ENCODE peak calls at places on chromosome 6, in five cellular contexts. One of them, this sample, is unnamed.
A peak's percentile ranks its signal among the peaks of the same experiment; 100 is the strongest.

GRCh38 chr6:30844118-30844535 is 40.2 kb upstream of the DDR1 start:
- DNase-seq in activated CD8-positive, alpha-beta T cell treated with anti-CD3 and anti-CD28 coated beads for 36 hours: no peak
- DNase-seq in OCI-LY7: no peak
- DNase-seq in NCI-H82: no peak
- DNase-seq in heart right ventricle: no peak
- DNase-seq in this sample: no peak

GRCh38 chr6:133947302-133947900 is 5.6 kb upstream of the TBPL1 start:
- DNase-seq in NCI-H82: peak; percentile 28
- DNase-seq in heart right ventricle: no peak
- DNase-seq in OCI-LY7: no peak
- DNase-seq in activated CD8-positive, alpha-beta T cell treated with anti-CD3 and anti-CD28 coated beads for 36 hours: no peak
- DNase-seq in this sample: peak; percentile 44

GRCh38 chr6:99993533-99994251 is at the start of gene MCHR2:
- DNase-seq in heart right ventricle: no peak
- DNase-seq in activated CD8-positive, alpha-beta T cell treated with anti-CD3 and anti-CD28 coated beads for 36 hours: no peak
- DNase-seq in OCI-LY7: no peak
- DNase-seq in NCI-H82: no peak
- DNase-seq in this sample: no peak

GRCh38 chr6:135030532-135031178 is 24.0 kb downstream of the HBS1L start:
- DNase-seq in activated CD8-positive, alpha-beta T cell treated with anti-CD3 and anti-CD28 coated beads for 36 hours: peak; percentile 60
- DNase-seq in NCI-H82: no peak
- DNase-seq in heart right ventricle: no peak
- DNase-seq in OCI-LY7: no peak
- DNase-seq in this sample: no peak

GRCh38 chr6:85418059-85418458 is 31.8 kb upstream of the NT5E start:
- DNase-seq in NCI-H82: no peak
- DNase-seq in activated CD8-positive, alpha-beta T cell treated with anti-CD3 and anti-CD28 coated beads for 36 hours: no peak
- DNase-seq in heart right ventricle: no peak
- DNase-seq in OCI-LY7: no peak
- DNase-seq in this sample: no peak

GRCh38 chr6:88586371-88587157 is 376.9 kb downstream of the RNGTT start:
- DNase-seq in activated CD8-positive, alpha-beta T cell treated with anti-CD3 and anti-CD28 coated beads for 36 hours: no peak
- DNase-seq in NCI-H82: no peak
- DNase-seq in OCI-LY7: no peak
- DNase-seq in heart right ventricle: no peak
- DNase-seq in this sample: no peak

GRCh38 chr6:136063095-136063494 is 187.0 kb downstream of the MTFR2 start:
- DNase-seq in activated CD8-positive, alpha-beta T cell treated with anti-CD3 and anti-CD28 coated beads for 36 hours: no peak
- DNase-seq in heart right ventricle: no peak
- DNase-seq in NCI-H82: no peak
- DNase-seq in OCI-LY7: no peak
- DNase-seq in this sample: no peak

GRCh38 chr6:32081168-32081624 is 27.9 kb downstream of the TNXB start:
- DNase-seq in activated CD8-positive, alpha-beta T cell treated with anti-CD3 and anti-CD28 coated beads for 36 hours: no peak
- DNase-seq in heart right ventricle: peak; percentile 44
- DNase-seq in NCI-H82: no peak
- DNase-seq in OCI-LY7: no peak
- DNase-seq in this sample: no peak

This sample was measured in NCI-H524 treated with DMSO at 0.1 percent for 48 hours.